ENCODE peak calls at places on chromosomes 12 and 14, in eight cellular contexts. One of them, this sample, is unnamed.

GRCh38 chr14:93536945-93537344 is 106.2 kb downstream of the UNC79 start:
- DNase-seq in NCI-H1092: no peak
- DNase-seq in effector memory CD4-positive, alpha-beta T cell: no peak
- DNase-seq in AG08396: no peak
- DNase-seq in WTC11: no peak
- DNase-seq in AG04449: no peak
- DNase-seq in A549: peak
- DNase-seq in GM20000: no peak
- DNase-seq in this sample: no peak

GRCh38 chr12:3241621-3242020 is 164.4 kb downstream of the TSPAN9 start:
- DNase-seq in AG04449: no peak
- DNase-seq in A549: no peak
- DNase-seq in NCI-H1092: no peak
- DNase-seq in GM20000: no peak
- DNase-seq in effector memory CD4-positive, alpha-beta T cell: no peak
- DNase-seq in AG08396: no peak
- DNase-seq in WTC11: no peak
- DNase-seq in this sample: no peak

GRCh38 chr12:62873116-62873825 is 61.7 kb downstream of the PPM1H start:
- DNase-seq in A549: no peak
- DNase-seq in effector memory CD4-positive, alpha-beta T cell: no peak
- DNase-seq in AG04449: no peak
- DNase-seq in AG08396: no peak
- DNase-seq in NCI-H1092: no peak
- DNase-seq in GM20000: no peak
- DNase-seq in WTC11: no peak
- DNase-seq in this sample: no peak

GRCh38 chr12:128813883-128814282 is 9.9 kb downstream of the SLC15A4 start:
- DNase-seq in NCI-H1092: no peak
- DNase-seq in A549: no peak
- DNase-seq in GM20000: no peak
- DNase-seq in effector memory CD4-positive, alpha-beta T cell: no peak
- DNase-seq in WTC11: no peak
- DNase-seq in AG04449: no peak
- DNase-seq in AG08396: no peak
- DNase-seq in this sample: no peak

GRCh38 chr12:124876171-124876570 is 12.5 kb upstream of the SCARB1 start:
- DNase-seq in effector memory CD4-positive, alpha-beta T cell: no peak
- DNase-seq in GM20000: no peak
- DNase-seq in NCI-H1092: no peak
- DNase-seq in A549: no peak
- DNase-seq in AG08396: no peak
- DNase-seq in AG04449: no peak
- DNase-seq in WTC11: no peak
- DNase-seq in this sample: no peak

GRCh38 chr14:93797071-93797470 is 8.8 kb upstream of the PRIMA1 start:
- DNase-seq in effector memory CD4-positive, alpha-beta T cell: no peak
- DNase-seq in AG08396: no peak
- DNase-seq in A549: no peak
- DNase-seq in AG04449: no peak
- DNase-seq in WTC11: no peak
- DNase-seq in NCI-H1092: no peak
- DNase-seq in GM20000: no peak
- DNase-seq in this sample: no peak

GRCh38 chr12:131223791-131224567 is 270.3 kb downstream of the ADGRD1 start:
- DNase-seq in AG04449: no peak
- DNase-seq in GM20000: peak
- DNase-seq in NCI-H1092: no peak
- DNase-seq in effector memory CD4-positive, alpha-beta T cell: no peak
- DNase-seq in AG08396: no peak
- DNase-seq in A549: peak
- DNase-seq in WTC11: peak
- DNase-seq in this sample: no peak

GRCh38 chr14:54002653-54003052 is 46.0 kb upstream of the BMP4 start:
- DNase-seq in effector memory CD4-positive, alpha-beta T cell: no peak
- DNase-seq in NCI-H1092: no peak
- DNase-seq in GM20000: no peak
- DNase-seq in AG04449: peak
- DNase-seq in WTC11: no peak
- DNase-seq in AG08396: peak
- DNase-seq in A549: no peak
- DNase-seq in this sample: no peak

GRCh38 chr12:54306925-54307731 is 6.3 kb upstream of the NFE2 start:
- DNase-seq in effector memory CD4-positive, alpha-beta T cell: no peak
- DNase-seq in A549: peak
- DNase-seq in WTC11: peak
- DNase-seq in AG04449: no peak
- DNase-seq in GM20000: no peak
- DNase-seq in AG08396: no peak
- DNase-seq in NCI-H1092: no peak
- DNase-seq in this sample: no peak

GRCh38 chr12:48717252-48717695 is 767 bp upstream of the CCNT1 start:
- DNase-seq in NCI-H1092: no peak
- DNase-seq in GM20000: peak
- DNase-seq in A549: peak
- DNase-seq in AG04449: no peak
- DNase-seq in effector memory CD4-positive, alpha-beta T cell: no peak
- DNase-seq in AG08396: no peak
- DNase-seq in WTC11: no peak
- DNase-seq in this sample: no peak

GRCh38 chr14:59358105-59358504 is 107.1 kb downstream of the GPR135 start:
- DNase-seq in effector memory CD4-positive, alpha-beta T cell: no peak
- DNase-seq in A549: peak
- DNase-seq in WTC11: peak
- DNase-seq in NCI-H1092: no peak
- DNase-seq in AG04449: peak
- DNase-seq in GM20000: no peak
- DNase-seq in AG08396: peak
- DNase-seq in this sample: no peak

GRCh38 chr12:107119091-107119490 is 25.7 kb upstream of the CRY1 start:
- DNase-seq in effector memory CD4-positive, alpha-beta T cell: no peak
- DNase-seq in NCI-H1092: no peak
- DNase-seq in A549: no peak
- DNase-seq in WTC11: no peak
- DNase-seq in AG08396: no peak
- DNase-seq in GM20000: no peak
- DNase-seq in AG04449: no peak
- DNase-seq in this sample: no peak

GRCh38 chr12:127809236-127809635 is 457.7 kb upstream of the TMEM132C start:
- DNase-seq in A549: peak
- DNase-seq in NCI-H1092: no peak
- DNase-seq in effector memory CD4-positive, alpha-beta T cell: no peak
- DNase-seq in AG08396: peak
- DNase-seq in WTC11: no peak
- DNase-seq in GM20000: no peak
- DNase-seq in AG04449: peak
- DNase-seq in this sample: no peak

GRCh38 chr12:119178544-119179334 is at the start of gene HSPB8:
- DNase-seq in AG04449: peak
- DNase-seq in WTC11: peak
- DNase-seq in effector memory CD4-positive, alpha-beta T cell: no peak
- DNase-seq in A549: peak
- DNase-seq in GM20000: no peak
- DNase-seq in AG08396: peak
- DNase-seq in NCI-H1092: no peak
- DNase-seq in this sample: peak